ENCODE peak calls at places on chromosomes 6 and 20, in four cellular contexts. One of them, this sample, is unnamed.

GRCh38 chr6:125792172-125792571 is 1.4 kb downstream of the NCOA7 start:
- DNase-seq in fibroblast of lung: no peak
- DNase-seq in Peyer's patch: no peak
- DNase-seq in OCI-LY7: no peak
- DNase-seq in this sample: no peak

GRCh38 chr6:41638801-41639555 is 710 bp downstream of the MDFI start:
- DNase-seq in fibroblast of lung: peak; percentile 71
- DNase-seq in Peyer's patch: no peak
- DNase-seq in OCI-LY7: no peak
- DNase-seq in this sample: no peak

GRCh38 chr6:160221423-160221822 is 37.2 kb downstream of the SLC22A2 start:
- DNase-seq in fibroblast of lung: peak; percentile 14
- DNase-seq in Peyer's patch: no peak
- DNase-seq in OCI-LY7: peak; percentile 4
- DNase-seq in this sample: no peak

GRCh38 chr6:38337819-38338465 is 301.8 kb downstream of the BTBD9 start:
- DNase-seq in fibroblast of lung: peak; percentile 70
- DNase-seq in Peyer's patch: no peak
- DNase-seq in OCI-LY7: no peak
- DNase-seq in this sample: no peak

GRCh38 chr6:37788259-37788658 is 31.3 kb upstream of the ZFAND3 start:
- DNase-seq in fibroblast of lung: no peak
- DNase-seq in Peyer's patch: no peak
- DNase-seq in OCI-LY7: no peak
- DNase-seq in this sample: no peak

GRCh38 chr20:61879303-61879620 is 186.4 kb downstream of the TAF4 start:
- DNase-seq in fibroblast of lung: no peak
- DNase-seq in Peyer's patch: no peak
- DNase-seq in OCI-LY7: no peak
- DNase-seq in this sample: no peak

GRCh38 chr6:146785001-146785585 is 186.3 kb downstream of the ADGB start:
- DNase-seq in fibroblast of lung: peak; percentile 16
- DNase-seq in Peyer's patch: no peak
- DNase-seq in OCI-LY7: peak; percentile 58
- DNase-seq in this sample: no peak

GRCh38 chr6:54846243-54846856 is at the start of gene FAM83B:
- DNase-seq in fibroblast of lung: peak; percentile 4
- DNase-seq in Peyer's patch: peak; percentile 87
- DNase-seq in OCI-LY7: no peak
- DNase-seq in this sample: no peak

GRCh38 chr6:112038756-112039430 is 15.0 kb upstream of the CCN6 start:
- DNase-seq in fibroblast of lung: peak; percentile 65
- DNase-seq in Peyer's patch: no peak
- DNase-seq in OCI-LY7: no peak
- DNase-seq in this sample: no peak

GRCh38 chr6:44495036-44495901 is 107.8 kb downstream of the CDC5L start:
- DNase-seq in fibroblast of lung: peak; percentile 44
- DNase-seq in Peyer's patch: no peak
- DNase-seq in OCI-LY7: no peak
- DNase-seq in this sample: no peak

GRCh38 chr6:44493132-44493531 is 105.6 kb downstream of the CDC5L start:
- DNase-seq in fibroblast of lung: no peak
- DNase-seq in Peyer's patch: no peak
- DNase-seq in OCI-LY7: no peak
- DNase-seq in this sample: no peak

GRCh38 chr6:44496705-44497369 is 109.3 kb downstream of the CDC5L start:
- DNase-seq in fibroblast of lung: no peak
- DNase-seq in Peyer's patch: no peak
- DNase-seq in OCI-LY7: no peak
- DNase-seq in this sample: no peak

GRCh38 chr6:44493593-44493992 is 106.1 kb downstream of the CDC5L start:
- DNase-seq in fibroblast of lung: no peak
- DNase-seq in Peyer's patch: no peak
- DNase-seq in OCI-LY7: no peak
- DNase-seq in this sample: no peak

GRCh38 chr6:44494011-44494501 is 106.5 kb downstream of the CDC5L start:
- DNase-seq in fibroblast of lung: peak; percentile 92
- DNase-seq in Peyer's patch: no peak
- DNase-seq in OCI-LY7: no peak
- DNase-seq in this sample: no peak
- TF ChIP-seq CTCF in fibroblast of lung: no peak
- TF ChIP-seq CTCF in Peyer's patch: no peak
- TF ChIP-seq CTCF in OCI-LY7: peak; percentile 28
- TF ChIP-seq CTCF in this sample: no peak

DNA sequence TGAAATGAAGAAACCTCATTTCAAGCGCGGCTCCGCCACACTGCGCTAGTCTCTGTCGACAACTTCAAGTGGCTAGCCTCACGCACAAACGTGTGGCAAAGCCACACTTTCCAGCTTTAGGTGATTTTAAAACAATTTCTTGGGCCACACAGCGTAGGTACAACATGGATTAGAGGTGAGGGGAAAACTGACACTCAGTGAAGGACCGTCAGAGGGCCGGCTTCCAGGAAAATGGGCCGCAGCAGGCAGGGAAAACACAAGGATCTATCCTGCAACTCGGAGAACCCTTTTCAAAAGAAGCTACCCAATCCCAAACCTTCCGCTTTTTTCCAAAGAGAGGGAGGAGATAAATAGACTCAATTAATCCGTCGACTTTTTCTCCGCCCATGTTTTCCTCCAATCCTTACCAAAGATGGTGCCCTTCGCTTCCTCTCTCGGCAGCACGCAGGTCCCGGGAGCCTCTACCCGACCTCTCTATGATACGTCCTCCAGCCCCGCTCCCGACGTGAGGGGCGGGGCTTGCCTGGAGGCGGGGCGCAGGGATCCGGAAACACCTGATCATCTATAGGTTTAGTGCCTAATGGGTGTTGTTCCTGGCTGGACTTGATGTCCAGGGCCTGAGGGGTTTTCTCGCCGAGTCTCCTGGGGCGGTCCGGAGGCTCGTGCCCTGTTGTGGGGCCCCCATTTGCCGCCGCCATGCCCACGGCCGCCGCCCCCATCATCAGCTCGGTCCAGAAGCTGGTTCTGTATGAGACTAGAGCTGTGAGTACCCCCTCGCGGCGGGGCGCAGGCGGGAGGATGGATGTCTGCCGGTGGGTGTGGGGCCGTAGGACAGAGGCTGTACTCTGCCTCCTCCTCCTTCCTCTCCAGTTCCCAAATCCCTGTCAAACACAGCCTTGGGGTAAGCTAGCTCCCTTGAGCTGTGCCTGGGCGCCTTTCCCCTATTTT is at the start of the genes AK9 and FIG4:
- DNase-seq in fibroblast of lung: peak; percentile 93
- DNase-seq in Peyer's patch: peak; percentile 97
- DNase-seq in OCI-LY7: peak; percentile 92
- DNase-seq in this sample: peak; percentile 80
- TF ChIP-seq CTCF in fibroblast of lung: peak; percentile 33
- TF ChIP-seq CTCF in Peyer's patch: no peak
- TF ChIP-seq CTCF in OCI-LY7: peak; percentile 57
- TF ChIP-seq CTCF in this sample: no peak

GRCh38 chr6:135853227-135853626 is 1.7 kb downstream of the PDE7B start:
- DNase-seq in fibroblast of lung: peak; percentile 36
- DNase-seq in Peyer's patch: no peak
- DNase-seq in OCI-LY7: no peak
- DNase-seq in this sample: no peak
- TF ChIP-seq CTCF in fibroblast of lung: no peak
- TF ChIP-seq CTCF in Peyer's patch: no peak
- TF ChIP-seq CTCF in OCI-LY7: no peak
- TF ChIP-seq CTCF in this sample: no peak

GRCh38 chr6:98286620-98287019 is 547.8 kb upstream of the POU3F2 start:
- DNase-seq in fibroblast of lung: no peak
- DNase-seq in Peyer's patch: no peak
- DNase-seq in OCI-LY7: no peak
- DNase-seq in this sample: no peak
- TF ChIP-seq CTCF in fibroblast of lung: no peak
- TF ChIP-seq CTCF in Peyer's patch: no peak
- TF ChIP-seq CTCF in OCI-LY7: no peak
- TF ChIP-seq CTCF in this sample: no peak

This sample was measured in omental fat pad.